ENCODE peak calls at places on chromosomes 3 and 15, in seven cellular contexts. F is mesothelial cell of epicardium; Z is mammary epithelial cell; N is CD4-positive, alpha-beta T cell; R is GM20000; G is B cell; Y is dorsolateral prefrontal cortex. K is an unnamed sample.

GRCh38 chr3:43905157-43905556 is 214.4 kb downstream of the ABHD5 start:
- DNase-seq in F (no peak), Z (no peak), N (no peak), R (no peak), G (no peak), Y (no peak), K (no peak)

GRCh38 chr3:44065741-44066140 is 175.9 kb upstream of the TOPAZ1 start:
- DNase-seq in F (no peak), Z (no peak), N (no peak), R (no peak), G (no peak), Y (no peak), K (no peak)

GRCh38 chr3:128297401-128298138 is 144.3 kb downstream of the EEFSEC start:
- DNase-seq in F (no peak), Z (peak), N (no peak), R (no peak), G (no peak), Y (no peak), K (no peak)

GRCh38 chr3:15471861-15472260 is 44.5 kb downstream of the EAF1 start:
- DNase-seq in F (no peak), Z (no peak), N (no peak), R (no peak), G (no peak), Y (no peak), K (no peak)

GRCh38 chr3:88033088-88033487 is 25.7 kb downstream of the CGGBP1 start:
- DNase-seq in F (no peak), Z (no peak), N (no peak), R (no peak), G (no peak), Y (no peak), K (no peak)

GRCh38 chr3:16402451-16402850 is 111.0 kb downstream of the RFTN1 start:
- DNase-seq in F (no peak), Z (peak), N (no peak), R (no peak), G (no peak), Y (no peak), K (no peak)

GRCh38 chr3:16254933-16255725 is 9.6 kb downstream of the DPH3 start:
- DNase-seq in F (no peak), Z (no peak), N (no peak), R (no peak), G (no peak), Y (no peak), K (no peak)

GRCh38 chr3:114022145-114022544 is 34.2 kb downstream of the CCDC191 start:
- DNase-seq in F (no peak), Z (no peak), N (no peak), R (no peak), G (no peak), Y (no peak), K (no peak)

GRCh38 chr3:131140891-131141290 is 114.2 kb downstream of the NEK11 start:
- DNase-seq in F (no peak), Z (no peak), N (no peak), R (no peak), G (no peak), Y (no peak), K (no peak)

GRCh38 chr15:33780011-33780768 is 188.1 kb upstream of the CHRM5 start:
- DNase-seq in F (no peak), Z (no peak), N (no peak), R (no peak), G (no peak), Y (no peak), K (no peak)

GRCh38 chr15:31483924-31484368 is 157.3 kb downstream of the KLF13 start:
- DNase-seq in F (no peak), Z (no peak), N (peak), R (peak), G (peak), Y (no peak), K (no peak)

GRCh38 chr15:26197719-26198118 is 334.6 kb upstream of the ATP10A start:
- DNase-seq in F (no peak), Z (no peak), N (no peak), R (no peak), G (no peak), Y (no peak), K (no peak)

GRCh38 chr15:40310001-40310959 is 2.5 kb upstream of the PLCB2 start:
- DNase-seq in F (no peak), Z (no peak), N (peak), R (peak), G (peak), Y (peak), K (peak)

GRCh38 chr15:82737975-82738374 is 28.3 kb upstream of the AP3B2 start:
- DNase-seq in F (no peak), Z (peak), N (no peak), R (no peak), G (no peak), Y (no peak), K (no peak)

GRCh38 chr15:80526556-80527340 is 122.6 kb downstream of the ARNT2 start:
- DNase-seq in F (no peak), Z (no peak), N (no peak), R (no peak), G (no peak), Y (no peak), K (no peak)

GRCh38 chr15:101039461-101039860 is 120.3 kb downstream of the LRRK1 start:
- DNase-seq in F (no peak), Z (no peak), N (no peak), R (no peak), G (no peak), Y (no peak), K (no peak)

GRCh38 chr3:57809609-57809968 is 53.5 kb downstream of the SLMAP start:
- DNase-seq in F (no peak), Z (no peak), N (no peak), R (no peak), G (no peak), Y (no peak), K (no peak)

GRCh38 chr3:137714551-137714950 is 49.6 kb upstream of the SOX14 start:
- DNase-seq in F (no peak), Z (no peak), N (no peak), R (no peak), G (no peak), Y (no peak), K (no peak)

GRCh38 chr3:15217011-15217671 is 11.1 kb downstream of the CAPN7 start:
- DNase-seq in F (no peak), Z (no peak), N (no peak), R (no peak), G (no peak), Y (no peak), K (no peak)

GRCh38 chr15:66580643-66581042 is 14.8 kb upstream of the LCTL start:
- DNase-seq in F (no peak), Z (no peak), N (no peak), R (no peak), G (no peak), Y (no peak), K (no peak)

GRCh38 chr15:57772223-57772957 is 65.9 kb downstream of the POLR2M start:
- DNase-seq in F (no peak), Z (peak), N (no peak), R (no peak), G (no peak), Y (no peak), K (no peak)

GRCh38 chr3:12139111-12139511 is 19.6 kb downstream of the TIMP4 start:
- DNase-seq in F (no peak), Z (no peak), N (no peak), R (no peak), G (no peak), Y (no peak), K (no peak)

GRCh38 chr3:195546130-195546560 is 3.0 kb upstream of the PPP1R2 start:
- DNase-seq in F (no peak), Z (peak), N (no peak), R (no peak), G (no peak), Y (no peak), K (peak)

GRCh38 chr3:172388412-172389078 is 59.7 kb downstream of the GHSR start:
- DNase-seq in F (no peak), Z (no peak), N (no peak), R (no peak), G (no peak), Y (peak), K (no peak)

GRCh38 chr15:84734794-84735479 is 13.5 kb upstream of the ZNF592 start:
- DNase-seq in F (peak), Z (peak), N (peak), R (peak), G (peak), Y (no peak), K (no peak)

GRCh38 chr3:8629151-8630021 is 15.2 kb downstream of the SSUH2 start:
- DNase-seq in F (no peak), Z (peak), N (no peak), R (peak), G (peak), Y (no peak), K (no peak)

GRCh38 chr3:111283165-111283564 is 211.5 kb downstream of the NECTIN3 start:
- DNase-seq in F (no peak), Z (no peak), N (no peak), R (no peak), G (no peak), Y (no peak), K (no peak)

GRCh38 chr3:111284485-111285187 is 213.0 kb downstream of the NECTIN3 start:
- DNase-seq in F (no peak), Z (no peak), N (no peak), R (no peak), G (no peak), Y (no peak), K (no peak)

GRCh38 chr3:111282024-111282423 is 210.4 kb downstream of the NECTIN3 start:
- DNase-seq in F (no peak), Z (peak), N (no peak), R (no peak), G (no peak), Y (no peak), K (no peak)

GRCh38 chr3:111277226-111277625 is 205.6 kb downstream of the NECTIN3 start:
- DNase-seq in F (no peak), Z (peak), N (no peak), R (no peak), G (no peak), Y (no peak), K (no peak)

GRCh38 chr3:111278961-111279360 is 207.3 kb downstream of the NECTIN3 start:
- DNase-seq in F (no peak), Z (no peak), N (no peak), R (no peak), G (no peak), Y (no peak), K (no peak)
- TF ChIP-seq CTCF in F (no peak), Z (no peak), N (no peak), R (no peak), G (no peak), Y (no peak), K (no peak)

DNA sequence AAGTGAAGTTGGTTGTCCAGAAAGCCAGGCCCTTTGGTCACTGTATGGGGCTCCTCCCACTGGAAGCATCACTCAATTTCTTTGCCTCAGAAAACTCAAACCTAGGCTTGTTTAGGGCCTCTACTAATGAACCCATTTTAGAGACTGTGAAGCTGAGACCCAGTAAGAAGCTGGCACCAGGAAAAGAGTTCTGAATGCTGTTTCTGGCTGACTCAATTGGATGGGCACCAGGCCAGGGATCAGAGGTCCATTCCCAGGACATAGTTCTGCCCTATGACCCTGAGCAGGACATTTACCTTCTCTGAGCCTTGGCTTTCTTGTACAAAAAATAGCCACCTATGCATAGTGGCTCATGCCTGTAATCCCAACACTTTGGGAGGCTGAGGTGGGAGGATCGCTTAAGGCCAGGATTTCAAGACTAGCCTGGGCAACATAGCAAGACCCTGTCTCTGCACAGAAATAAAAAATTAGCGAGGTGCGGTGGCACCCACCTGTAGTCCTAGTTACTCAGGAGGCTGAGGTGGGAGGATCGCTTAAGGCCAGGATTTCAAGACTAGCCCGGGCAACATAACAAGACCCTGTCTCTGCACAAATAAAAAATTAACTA is 30.6 kb downstream of the CD276 start:
- DNase-seq in F (no peak), Z (no peak), N (no peak), R (no peak), G (no peak), Y (no peak), K (no peak)
- TF ChIP-seq CTCF in F (no peak), Z (no peak), N (no peak), R (no peak), G (no peak), Y (no peak), K (no peak)

GRCh38 chr15:91968610-91969009 is 115.1 kb downstream of the SLCO3A1 start:
- DNase-seq in F (no peak), Z (no peak), N (no peak), R (no peak), G (no peak), Y (no peak), K (no peak)
- TF ChIP-seq CTCF in F (no peak), Z (peak), N (no peak), R (no peak), G (no peak), Y (no peak), K (no peak)

DNA sequence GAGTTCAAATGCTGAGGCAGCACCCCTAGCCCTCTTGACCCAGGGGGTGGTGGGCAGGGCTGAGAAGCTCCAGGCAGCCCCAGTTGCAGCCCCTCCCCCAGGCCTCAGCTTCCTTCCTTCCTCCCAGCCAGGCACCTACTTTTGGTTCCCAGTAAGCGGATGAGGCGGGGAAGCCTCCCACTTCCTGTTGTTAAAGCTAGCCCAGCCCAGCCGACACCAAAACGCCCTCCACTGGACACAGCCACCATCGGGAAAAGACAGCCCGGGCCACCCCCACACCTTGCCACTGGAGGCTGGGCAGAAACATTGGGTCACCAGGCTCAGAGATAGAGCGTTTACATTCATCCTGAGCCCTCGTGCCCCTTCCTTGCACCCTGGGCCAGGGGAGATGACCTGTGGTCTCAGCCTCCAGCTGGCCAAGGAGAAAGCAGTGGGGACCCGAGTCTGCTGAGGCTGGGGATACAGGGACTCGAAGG is 3.5 kb downstream of the DUSP7 start:
- DNase-seq in F (no peak), Z (peak), N (peak), R (peak), G (no peak), Y (peak), K (peak)
- TF ChIP-seq CTCF in F (no peak), Z (peak), N (no peak), R (peak), G (no peak), Y (peak), K (no peak)

DNA sequence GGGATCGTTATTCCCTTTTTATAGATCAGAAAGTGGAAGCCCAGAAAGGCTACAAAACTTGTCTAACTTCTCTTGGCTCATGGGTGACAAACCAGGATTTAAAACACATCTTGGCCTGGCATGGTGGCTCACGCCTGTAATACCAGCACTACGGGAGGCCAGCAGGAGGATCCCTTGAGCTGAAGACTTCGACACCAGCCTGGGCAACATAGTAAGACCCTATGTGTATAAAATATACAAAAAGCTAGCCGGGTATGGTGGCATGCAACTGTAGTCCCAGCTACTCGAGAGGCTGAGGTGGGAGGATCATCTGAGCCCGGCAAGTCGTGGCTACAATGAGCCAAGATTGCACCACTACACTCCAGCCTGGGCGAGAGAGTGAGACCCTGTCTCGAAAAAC is 479.1 kb downstream of the MAGI1 start:
- DNase-seq in F (no peak), Z (no peak), N (no peak), R (no peak), G (no peak), Y (no peak), K (no peak)
- TF ChIP-seq CTCF in F (no peak), Z (no peak), N (no peak), R (no peak), G (no peak), Y (no peak), K (no peak)

GRCh38 chr3:168864107-168865021 is 768.6 kb upstream of the GOLIM4 start:
- DNase-seq in F (no peak), Z (no peak), N (no peak), R (no peak), G (no peak), Y (no peak), K (no peak)

GRCh38 chr3:168863561-168863960 is 767.8 kb upstream of the GOLIM4 start:
- DNase-seq in F (no peak), Z (no peak), N (no peak), R (no peak), G (no peak), Y (no peak), K (no peak)

GRCh38 chr3:168860592-168860991 is 764.9 kb upstream of the GOLIM4 start:
- DNase-seq in F (no peak), Z (no peak), N (no peak), R (no peak), G (no peak), Y (no peak), K (no peak)

GRCh38 chr3:168862466-168862865 is 766.7 kb upstream of the GOLIM4 start:
- DNase-seq in F (no peak), Z (no peak), N (no peak), R (no peak), G (no peak), Y (no peak), K (no peak)

GRCh38 chr3:168865022-168865551 is 769.4 kb upstream of the GOLIM4 start:
- DNase-seq in F (no peak), Z (no peak), N (no peak), R (peak), G (no peak), Y (no peak), K (no peak)
- TF ChIP-seq CTCF in F (peak), Z (peak), N (peak), R (peak), G (peak), Y (peak), K (no peak)

GRCh38 chr3:156963096-156963495 is 136.9 kb downstream of the LEKR1 start:
- DNase-seq in F (no peak), Z (peak), N (no peak), R (no peak), G (no peak), Y (no peak), K (no peak)

GRCh38 chr3:156952011-156952410 is 125.9 kb downstream of the LEKR1 start:
- DNase-seq in F (no peak), Z (no peak), N (no peak), R (no peak), G (no peak), Y (no peak), K (no peak)

DNA sequence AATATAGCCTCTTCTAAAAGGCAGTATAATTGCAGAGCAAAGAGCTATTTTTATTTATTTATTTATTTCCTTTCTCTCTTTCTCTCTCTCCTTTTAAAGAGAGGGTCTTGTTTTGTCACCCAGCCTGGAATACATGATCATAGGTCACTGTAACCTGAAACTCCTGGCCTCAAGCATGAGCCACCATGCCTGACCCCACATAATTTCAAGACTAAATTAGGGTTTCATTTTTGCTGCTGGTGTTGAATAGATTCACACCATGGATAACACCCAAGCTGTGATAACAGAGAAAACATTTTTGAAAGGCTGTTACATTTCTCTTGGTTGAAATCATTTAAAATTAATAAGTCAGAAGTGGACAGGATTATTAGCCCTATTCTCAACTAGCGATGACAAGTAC is 131.6 kb downstream of the LEKR1 start:
- DNase-seq in F (no peak), Z (no peak), N (no peak), R (peak), G (no peak), Y (no peak), K (no peak)
- TF ChIP-seq CTCF in F (no peak), Z (no peak), N (no peak), R (no peak), G (no peak), Y (no peak), K (no peak)

GRCh38 chr3:64685800-64686445 is 1.9 kb downstream of the ADAMTS9 start:
- DNase-seq in F (peak), Z (peak), N (no peak), R (no peak), G (no peak), Y (peak), K (peak)
- TF ChIP-seq CTCF in F (no peak), Z (peak), N (no peak), R (no peak), G (no peak), Y (peak), K (no peak)

GRCh38 chr3:139676634-139677197 is 1.1 kb downstream of the NMNAT3 start:
- DNase-seq in F (no peak), Z (no peak), N (no peak), R (no peak), G (no peak), Y (no peak), K (no peak)

GRCh38 chr3:139674585-139675260 is 3.0 kb downstream of the NMNAT3 start:
- DNase-seq in F (no peak), Z (peak), N (no peak), R (no peak), G (no peak), Y (no peak), K (no peak)

GRCh38 chr3:139675327-139675726 is 2.4 kb downstream of the NMNAT3 start:
- DNase-seq in F (no peak), Z (no peak), N (no peak), R (no peak), G (no peak), Y (no peak), K (no peak)

GRCh38 chr3:139679218-139679617 is 1.4 kb upstream of the NMNAT3 start:
- DNase-seq in F (no peak), Z (no peak), N (no peak), R (no peak), G (no peak), Y (no peak), K (no peak)

DNA sequence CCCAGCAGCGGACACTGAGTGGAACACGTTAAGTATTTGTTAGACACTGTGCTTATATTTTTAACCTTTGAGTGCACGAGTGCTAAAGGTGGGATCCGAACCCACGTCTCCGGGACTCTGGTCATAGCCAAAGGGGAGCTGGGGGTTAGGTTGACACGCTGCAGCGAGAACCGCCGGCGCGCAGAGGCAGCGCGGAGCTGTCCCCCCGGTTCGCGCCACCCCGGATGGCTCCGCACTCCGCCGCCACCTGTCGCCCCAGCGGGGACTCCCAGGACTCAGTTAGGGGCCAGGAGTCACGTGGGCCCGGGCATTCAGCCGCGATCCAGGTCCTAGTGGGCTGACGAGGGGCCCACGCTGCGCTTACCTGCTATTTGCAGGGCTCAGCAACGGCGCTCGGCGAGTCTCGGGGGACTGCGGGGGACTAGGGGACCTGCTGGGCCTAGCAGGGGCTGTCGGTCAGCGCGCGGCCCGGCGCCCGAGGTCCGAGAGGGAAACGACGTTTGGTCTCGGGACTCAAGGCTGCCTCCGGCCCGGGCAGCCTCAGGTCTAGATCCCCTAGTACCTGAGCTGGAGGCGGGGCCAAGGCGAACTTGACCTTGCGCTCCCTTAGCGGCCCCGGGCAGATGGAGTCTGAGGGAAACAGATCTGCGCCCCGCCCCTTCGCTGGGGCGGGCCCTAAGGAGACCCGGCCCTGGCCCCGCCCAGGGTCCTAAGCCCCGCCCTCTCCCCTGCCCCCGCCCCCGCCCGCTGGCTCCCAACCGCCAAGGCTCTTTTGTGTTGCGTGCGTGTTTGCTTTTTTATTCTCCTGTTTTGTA is at the start of gene NMNAT3:
- DNase-seq in F (peak), Z (peak), N (peak), R (peak), G (peak), Y (peak), K (peak)
- TF ChIP-seq CTCF in F (no peak), Z (no peak), N (no peak), R (no peak), G (no peak), Y (no peak), K (no peak)